ENCODE peak calls at places on chromosomes 16 and 17, in ten cellular contexts. One of them, this sample, is unnamed.

GRCh38 chr17:75473246-75473645 is 16.8 kb downstream of the TMEM94 start:
- DNase-seq in GM23248: no peak
- DNase-seq in upper lobe of right lung: no peak
- DNase-seq in CD8-positive, alpha-beta memory T cell: no peak
- DNase-seq in cardiac muscle cell: no peak
- DNase-seq in ascending aorta: no peak
- DNase-seq in mesendoderm: no peak
- DNase-seq in IMR-90: no peak
- DNase-seq in mammary epithelial cell: no peak
- DNase-seq in right atrium auricular region: no peak
- DNase-seq in this sample: no peak

GRCh38 chr17:50834786-50835562 is 412 bp upstream of the WFIKKN2 start:
- DNase-seq in GM23248: peak
- DNase-seq in upper lobe of right lung: no peak
- DNase-seq in CD8-positive, alpha-beta memory T cell: no peak
- DNase-seq in cardiac muscle cell: peak
- DNase-seq in ascending aorta: peak
- DNase-seq in mesendoderm: no peak
- DNase-seq in IMR-90: peak
- DNase-seq in mammary epithelial cell: no peak
- DNase-seq in right atrium auricular region: no peak
- DNase-seq in this sample: no peak

GRCh38 chr17:55454906-55455474 is 33.4 kb upstream of the MMD start:
- DNase-seq in GM23248: peak
- DNase-seq in upper lobe of right lung: no peak
- DNase-seq in CD8-positive, alpha-beta memory T cell: no peak
- DNase-seq in cardiac muscle cell: no peak
- DNase-seq in ascending aorta: no peak
- DNase-seq in mesendoderm: no peak
- DNase-seq in IMR-90: peak
- DNase-seq in mammary epithelial cell: no peak
- DNase-seq in right atrium auricular region: no peak
- DNase-seq in this sample: no peak

GRCh38 chr17:3603119-3603869 is 5.9 kb downstream of the TRPV1 start:
- DNase-seq in GM23248: peak
- DNase-seq in upper lobe of right lung: no peak
- DNase-seq in CD8-positive, alpha-beta memory T cell: no peak
- DNase-seq in cardiac muscle cell: no peak
- DNase-seq in ascending aorta: no peak
- DNase-seq in mesendoderm: no peak
- DNase-seq in IMR-90: peak
- DNase-seq in mammary epithelial cell: peak
- DNase-seq in right atrium auricular region: no peak
- DNase-seq in this sample: no peak

GRCh38 chr17:35934760-35935159 is 4.2 kb upstream of the RDM1 start:
- DNase-seq in GM23248: peak
- DNase-seq in upper lobe of right lung: no peak
- DNase-seq in CD8-positive, alpha-beta memory T cell: no peak
- DNase-seq in cardiac muscle cell: no peak
- DNase-seq in ascending aorta: no peak
- DNase-seq in mesendoderm: no peak
- DNase-seq in IMR-90: peak
- DNase-seq in mammary epithelial cell: no peak
- DNase-seq in right atrium auricular region: peak
- DNase-seq in this sample: no peak

GRCh38 chr17:39665642-39666221 is 583 bp downstream of the TCAP start:
- DNase-seq in GM23248: peak
- DNase-seq in upper lobe of right lung: no peak
- DNase-seq in CD8-positive, alpha-beta memory T cell: no peak
- DNase-seq in cardiac muscle cell: no peak
- DNase-seq in ascending aorta: no peak
- DNase-seq in mesendoderm: no peak
- DNase-seq in IMR-90: no peak
- DNase-seq in mammary epithelial cell: no peak
- DNase-seq in right atrium auricular region: no peak
- DNase-seq in this sample: no peak

GRCh38 chr17:59641799-59642484 is 22.2 kb downstream of the CLTC start:
- DNase-seq in GM23248: no peak
- DNase-seq in upper lobe of right lung: no peak
- DNase-seq in CD8-positive, alpha-beta memory T cell: no peak
- DNase-seq in cardiac muscle cell: no peak
- DNase-seq in ascending aorta: no peak
- DNase-seq in mesendoderm: peak
- DNase-seq in IMR-90: no peak
- DNase-seq in mammary epithelial cell: no peak
- DNase-seq in right atrium auricular region: no peak
- DNase-seq in this sample: no peak

GRCh38 chr17:76399175-76400172 is 15.1 kb downstream of the SPHK1 start:
- DNase-seq in GM23248: no peak
- DNase-seq in upper lobe of right lung: no peak
- DNase-seq in CD8-positive, alpha-beta memory T cell: no peak
- DNase-seq in cardiac muscle cell: no peak
- DNase-seq in ascending aorta: no peak
- DNase-seq in mesendoderm: no peak
- DNase-seq in IMR-90: no peak
- DNase-seq in mammary epithelial cell: no peak
- DNase-seq in right atrium auricular region: no peak
- DNase-seq in this sample: no peak

GRCh38 chr17:79006001-79006400 is 3.6 kb downstream of the CANT1 start:
- DNase-seq in GM23248: no peak
- DNase-seq in upper lobe of right lung: peak
- DNase-seq in CD8-positive, alpha-beta memory T cell: no peak
- DNase-seq in cardiac muscle cell: no peak
- DNase-seq in ascending aorta: peak
- DNase-seq in mesendoderm: no peak
- DNase-seq in IMR-90: no peak
- DNase-seq in mammary epithelial cell: no peak
- DNase-seq in right atrium auricular region: no peak
- DNase-seq in this sample: peak

GRCh38 chr17:35653619-35654361 is 66.7 kb downstream of the AP2B1 start:
- DNase-seq in GM23248: no peak
- DNase-seq in upper lobe of right lung: no peak
- DNase-seq in CD8-positive, alpha-beta memory T cell: no peak
- DNase-seq in cardiac muscle cell: no peak
- DNase-seq in ascending aorta: no peak
- DNase-seq in mesendoderm: no peak
- DNase-seq in IMR-90: no peak
- DNase-seq in mammary epithelial cell: no peak
- DNase-seq in right atrium auricular region: no peak
- DNase-seq in this sample: no peak

GRCh38 chr17:61186996-61187395 is 212.6 kb upstream of the TBX2 start:
- DNase-seq in GM23248: no peak
- DNase-seq in upper lobe of right lung: no peak
- DNase-seq in CD8-positive, alpha-beta memory T cell: no peak
- DNase-seq in cardiac muscle cell: peak
- DNase-seq in ascending aorta: no peak
- DNase-seq in mesendoderm: no peak
- DNase-seq in IMR-90: no peak
- DNase-seq in mammary epithelial cell: no peak
- DNase-seq in right atrium auricular region: no peak
- DNase-seq in this sample: no peak

GRCh38 chr16:4327386-4327781 is 11.5 kb downstream of the GLIS2 start:
- DNase-seq in GM23248: no peak
- DNase-seq in upper lobe of right lung: no peak
- DNase-seq in CD8-positive, alpha-beta memory T cell: no peak
- DNase-seq in cardiac muscle cell: no peak
- DNase-seq in ascending aorta: no peak
- DNase-seq in mesendoderm: no peak
- DNase-seq in IMR-90: no peak
- DNase-seq in mammary epithelial cell: no peak
- DNase-seq in right atrium auricular region: no peak
- DNase-seq in this sample: peak

GRCh38 chr17:50661795-50662391 is 27.2 kb downstream of the ABCC3 start:
- DNase-seq in GM23248: peak
- DNase-seq in upper lobe of right lung: peak
- DNase-seq in CD8-positive, alpha-beta memory T cell: no peak
- DNase-seq in cardiac muscle cell: no peak
- DNase-seq in ascending aorta: peak
- DNase-seq in mesendoderm: peak
- DNase-seq in IMR-90: peak
- DNase-seq in mammary epithelial cell: peak
- DNase-seq in right atrium auricular region: peak
- DNase-seq in this sample: peak

GRCh38 chr17:80939151-80940145 is 52.2 kb upstream of the CHMP6 start:
- DNase-seq in GM23248: no peak
- DNase-seq in upper lobe of right lung: peak
- DNase-seq in CD8-positive, alpha-beta memory T cell: no peak
- DNase-seq in cardiac muscle cell: no peak
- DNase-seq in ascending aorta: no peak
- DNase-seq in mesendoderm: no peak
- DNase-seq in IMR-90: no peak
- DNase-seq in mammary epithelial cell: no peak
- DNase-seq in right atrium auricular region: no peak
- DNase-seq in this sample: no peak

GRCh38 chr17:4513113-4514032 is 14.7 kb downstream of the SPNS2 start:
- DNase-seq in GM23248: no peak
- DNase-seq in upper lobe of right lung: no peak
- DNase-seq in CD8-positive, alpha-beta memory T cell: no peak
- DNase-seq in cardiac muscle cell: no peak
- DNase-seq in ascending aorta: no peak
- DNase-seq in mesendoderm: no peak
- DNase-seq in IMR-90: no peak
- DNase-seq in mammary epithelial cell: no peak
- DNase-seq in right atrium auricular region: no peak
- DNase-seq in this sample: no peak

GRCh38 chr17:50210249-50211225 is 9.1 kb upstream of the COL1A1 start:
- DNase-seq in GM23248: peak
- DNase-seq in upper lobe of right lung: no peak
- DNase-seq in CD8-positive, alpha-beta memory T cell: no peak
- DNase-seq in cardiac muscle cell: peak
- DNase-seq in ascending aorta: peak
- DNase-seq in mesendoderm: peak
- DNase-seq in IMR-90: peak
- DNase-seq in mammary epithelial cell: peak
- DNase-seq in right atrium auricular region: peak
- DNase-seq in this sample: peak

GRCh38 chr17:2239882-2240430 is 63.6 kb downstream of the SMG6 start:
- DNase-seq in GM23248: peak
- DNase-seq in upper lobe of right lung: no peak
- DNase-seq in CD8-positive, alpha-beta memory T cell: no peak
- DNase-seq in cardiac muscle cell: no peak
- DNase-seq in ascending aorta: peak
- DNase-seq in mesendoderm: peak
- DNase-seq in IMR-90: peak
- DNase-seq in mammary epithelial cell: peak
- DNase-seq in right atrium auricular region: peak
- DNase-seq in this sample: peak

GRCh38 chr16:20746461-20746860 is 4.8 kb upstream of the THUMPD1 start:
- DNase-seq in GM23248: no peak
- DNase-seq in upper lobe of right lung: no peak
- DNase-seq in CD8-positive, alpha-beta memory T cell: no peak
- DNase-seq in cardiac muscle cell: no peak
- DNase-seq in ascending aorta: no peak
- DNase-seq in mesendoderm: no peak
- DNase-seq in IMR-90: no peak
- DNase-seq in mammary epithelial cell: no peak
- DNase-seq in right atrium auricular region: no peak
- DNase-seq in this sample: no peak

GRCh38 chr17:73645050-73645871 is 1.0 kb upstream of the SDK2 start:
- DNase-seq in GM23248: peak
- DNase-seq in upper lobe of right lung: peak
- DNase-seq in CD8-positive, alpha-beta memory T cell: no peak
- DNase-seq in cardiac muscle cell: peak
- DNase-seq in ascending aorta: no peak
- DNase-seq in mesendoderm: peak
- DNase-seq in IMR-90: no peak
- DNase-seq in mammary epithelial cell: peak
- DNase-seq in right atrium auricular region: no peak
- DNase-seq in this sample: no peak

DNA sequence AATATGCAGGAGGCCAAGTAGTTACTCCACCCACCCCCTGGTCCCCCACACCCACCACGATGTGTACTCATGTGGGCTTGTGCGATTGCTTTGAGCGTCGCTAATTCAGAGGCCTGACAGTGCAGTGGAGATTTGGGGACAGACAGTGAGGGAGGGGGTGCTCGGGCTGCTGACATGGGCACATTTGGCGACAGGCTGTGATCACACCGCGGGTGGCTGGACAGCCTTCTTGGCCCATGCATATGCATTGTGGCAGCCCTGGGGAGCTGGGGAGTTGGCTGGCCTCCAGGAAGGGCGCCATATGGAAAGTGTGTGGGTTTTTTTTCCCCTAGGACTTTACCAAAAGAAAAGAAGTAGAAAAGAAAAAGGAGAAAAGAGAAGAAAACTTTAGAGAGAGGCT is 275.5 kb upstream of the N4BP1 start:
- DNase-seq in GM23248: no peak
- DNase-seq in upper lobe of right lung: no peak
- DNase-seq in CD8-positive, alpha-beta memory T cell: no peak
- DNase-seq in cardiac muscle cell: no peak
- DNase-seq in ascending aorta: no peak
- DNase-seq in mesendoderm: no peak
- DNase-seq in IMR-90: no peak
- DNase-seq in mammary epithelial cell: no peak
- DNase-seq in right atrium auricular region: no peak
- DNase-seq in this sample: no peak
- H3K27ac ChIP-seq in GM23248: no peak
- H3K27ac ChIP-seq in upper lobe of right lung: no peak
- H3K27ac ChIP-seq in CD8-positive, alpha-beta memory T cell: no peak
- H3K27ac ChIP-seq in cardiac muscle cell: no peak
- H3K27ac ChIP-seq in ascending aorta: no peak
- H3K27ac ChIP-seq in mesendoderm: no peak
- H3K27ac ChIP-seq in IMR-90: no peak
- H3K27ac ChIP-seq in mammary epithelial cell: no peak
- H3K27ac ChIP-seq in right atrium auricular region: no peak
- H3K27ac ChIP-seq in this sample: no peak

GRCh38 chr16:71289732-71290062 is 495 bp upstream of the CMTR2 start:
- DNase-seq in GM23248: no peak
- DNase-seq in upper lobe of right lung: no peak
- DNase-seq in CD8-positive, alpha-beta memory T cell: no peak
- DNase-seq in cardiac muscle cell: no peak
- DNase-seq in ascending aorta: no peak
- DNase-seq in mesendoderm: no peak
- DNase-seq in IMR-90: no peak
- DNase-seq in mammary epithelial cell: no peak
- DNase-seq in right atrium auricular region: no peak
- DNase-seq in this sample: no peak
- H3K27ac ChIP-seq in GM23248: peak
- H3K27ac ChIP-seq in upper lobe of right lung: peak
- H3K27ac ChIP-seq in CD8-positive, alpha-beta memory T cell: no peak
- H3K27ac ChIP-seq in cardiac muscle cell: peak
- H3K27ac ChIP-seq in ascending aorta: peak
- H3K27ac ChIP-seq in mesendoderm: no peak
- H3K27ac ChIP-seq in IMR-90: peak
- H3K27ac ChIP-seq in mammary epithelial cell: peak
- H3K27ac ChIP-seq in right atrium auricular region: peak
- H3K27ac ChIP-seq in this sample: peak

GRCh38 chr16:10557750-10558149 is 22.6 kb downstream of the EMP2 start:
- DNase-seq in GM23248: no peak
- DNase-seq in upper lobe of right lung: no peak
- DNase-seq in CD8-positive, alpha-beta memory T cell: no peak
- DNase-seq in cardiac muscle cell: no peak
- DNase-seq in ascending aorta: no peak
- DNase-seq in mesendoderm: no peak
- DNase-seq in IMR-90: no peak
- DNase-seq in mammary epithelial cell: no peak
- DNase-seq in right atrium auricular region: no peak
- DNase-seq in this sample: no peak
- H3K27ac ChIP-seq in GM23248: no peak
- H3K27ac ChIP-seq in upper lobe of right lung: peak
- H3K27ac ChIP-seq in CD8-positive, alpha-beta memory T cell: no peak
- H3K27ac ChIP-seq in cardiac muscle cell: no peak
- H3K27ac ChIP-seq in ascending aorta: peak
- H3K27ac ChIP-seq in mesendoderm: no peak
- H3K27ac ChIP-seq in IMR-90: no peak
- H3K27ac ChIP-seq in mammary epithelial cell: no peak
- H3K27ac ChIP-seq in right atrium auricular region: peak
- H3K27ac ChIP-seq in this sample: peak

GRCh38 chr17:34447406-34447805 is 84.4 kb upstream of the CCL1 start:
- DNase-seq in GM23248: no peak
- DNase-seq in upper lobe of right lung: no peak
- DNase-seq in CD8-positive, alpha-beta memory T cell: no peak
- DNase-seq in cardiac muscle cell: no peak
- DNase-seq in ascending aorta: no peak
- DNase-seq in mesendoderm: no peak
- DNase-seq in IMR-90: no peak
- DNase-seq in mammary epithelial cell: no peak
- DNase-seq in right atrium auricular region: no peak
- DNase-seq in this sample: no peak
- H3K27ac ChIP-seq in GM23248: no peak
- H3K27ac ChIP-seq in upper lobe of right lung: no peak
- H3K27ac ChIP-seq in CD8-positive, alpha-beta memory T cell: no peak
- H3K27ac ChIP-seq in cardiac muscle cell: no peak
- H3K27ac ChIP-seq in ascending aorta: no peak
- H3K27ac ChIP-seq in mesendoderm: no peak
- H3K27ac ChIP-seq in IMR-90: no peak
- H3K27ac ChIP-seq in mammary epithelial cell: no peak
- H3K27ac ChIP-seq in right atrium auricular region: no peak
- H3K27ac ChIP-seq in this sample: no peak